ENCODE peak calls at places on chromosomes 16 and 17, in five cellular contexts. One of them, this sample, is unnamed.

GRCh38 chr17:63786117-63786516 is 12.1 kb downstream of the DDX42 start:
- DNase-seq in NCI-H774: no peak
- DNase-seq in AG08395: no peak
- DNase-seq in MV-4-11: no peak
- DNase-seq in stimulated activated CD4-positive, alpha-beta T cell treated with anti-CD3 and anti-CD28 coated beads, Interleukin-2, amount 100 ng/mL, for 48 hours: no peak
- DNase-seq in this sample: no peak

GRCh38 chr17:19757536-19758180 is 9.6 kb upstream of the ALDH3A1 start:
- DNase-seq in MV-4-11: no peak
- DNase-seq in NCI-H774: no peak
- DNase-seq in stimulated activated CD4-positive, alpha-beta T cell treated with anti-CD3 and anti-CD28 coated beads, Interleukin-2, amount 100 ng/mL, for 48 hours: no peak
- DNase-seq in AG08395: no peak
- DNase-seq in this sample: no peak

GRCh38 chr17:67385122-67385988 is 8.3 kb downstream of the PITPNC1 start:
- DNase-seq in AG08395: no peak
- DNase-seq in MV-4-11: no peak
- DNase-seq in NCI-H774: no peak
- DNase-seq in stimulated activated CD4-positive, alpha-beta T cell treated with anti-CD3 and anti-CD28 coated beads, Interleukin-2, amount 100 ng/mL, for 48 hours: no peak
- DNase-seq in this sample: no peak

GRCh38 chr17:7439462-7440112 is at the start of gene FGF11:
- DNase-seq in MV-4-11: no peak
- DNase-seq in NCI-H774: no peak
- DNase-seq in stimulated activated CD4-positive, alpha-beta T cell treated with anti-CD3 and anti-CD28 coated beads, Interleukin-2, amount 100 ng/mL, for 48 hours: no peak
- DNase-seq in AG08395: no peak
- DNase-seq in this sample: no peak

GRCh38 chr17:20926532-20926931 is 116.3 kb downstream of the USP22 start:
- DNase-seq in MV-4-11: no peak
- DNase-seq in AG08395: peak; percentile 12
- DNase-seq in NCI-H774: no peak
- DNase-seq in stimulated activated CD4-positive, alpha-beta T cell treated with anti-CD3 and anti-CD28 coated beads, Interleukin-2, amount 100 ng/mL, for 48 hours: no peak
- DNase-seq in this sample: peak; percentile 24

GRCh38 chr17:56023851-56024250 is 129.4 kb upstream of the ANKFN1 start:
- DNase-seq in NCI-H774: no peak
- DNase-seq in MV-4-11: no peak
- DNase-seq in stimulated activated CD4-positive, alpha-beta T cell treated with anti-CD3 and anti-CD28 coated beads, Interleukin-2, amount 100 ng/mL, for 48 hours: no peak
- DNase-seq in AG08395: no peak
- DNase-seq in this sample: no peak

GRCh38 chr17:78378225-78379133 is at the start of gene PGS1:
- DNase-seq in AG08395: peak; percentile 74
- DNase-seq in stimulated activated CD4-positive, alpha-beta T cell treated with anti-CD3 and anti-CD28 coated beads, Interleukin-2, amount 100 ng/mL, for 48 hours: peak; percentile 79
- DNase-seq in MV-4-11: peak; percentile 56
- DNase-seq in NCI-H774: peak; percentile 90
- DNase-seq in this sample: peak; percentile 71

GRCh38 chr17:82112866-82113390 is 14.9 kb upstream of the FASN start:
- DNase-seq in AG08395: no peak
- DNase-seq in MV-4-11: peak; percentile 34
- DNase-seq in NCI-H774: no peak
- DNase-seq in stimulated activated CD4-positive, alpha-beta T cell treated with anti-CD3 and anti-CD28 coated beads, Interleukin-2, amount 100 ng/mL, for 48 hours: no peak
- DNase-seq in this sample: no peak

GRCh38 chr17:81254955-81255717 is 16.0 kb downstream of the NDUFAF8 start:
- DNase-seq in NCI-H774: no peak
- DNase-seq in stimulated activated CD4-positive, alpha-beta T cell treated with anti-CD3 and anti-CD28 coated beads, Interleukin-2, amount 100 ng/mL, for 48 hours: no peak
- DNase-seq in MV-4-11: peak; percentile 76
- DNase-seq in AG08395: peak; percentile 82
- DNase-seq in this sample: peak; percentile 75

GRCh38 chr16:66649636-66650205 is 45.2 kb downstream of the CMTM3 start:
- DNase-seq in stimulated activated CD4-positive, alpha-beta T cell treated with anti-CD3 and anti-CD28 coated beads, Interleukin-2, amount 100 ng/mL, for 48 hours: no peak
- DNase-seq in NCI-H774: no peak
- DNase-seq in MV-4-11: no peak
- DNase-seq in AG08395: no peak
- DNase-seq in this sample: no peak

GRCh38 chr17:68457168-68457538 is at the start of gene WIPI1:
- DNase-seq in MV-4-11: no peak
- DNase-seq in stimulated activated CD4-positive, alpha-beta T cell treated with anti-CD3 and anti-CD28 coated beads, Interleukin-2, amount 100 ng/mL, for 48 hours: no peak
- DNase-seq in AG08395: peak; percentile 3
- DNase-seq in NCI-H774: no peak
- DNase-seq in this sample: no peak

GRCh38 chr16:10787304-10787703 is 31.3 kb downstream of the TVP23A start:
- DNase-seq in AG08395: no peak
- DNase-seq in MV-4-11: no peak
- DNase-seq in stimulated activated CD4-positive, alpha-beta T cell treated with anti-CD3 and anti-CD28 coated beads, Interleukin-2, amount 100 ng/mL, for 48 hours: no peak
- DNase-seq in NCI-H774: no peak
- DNase-seq in this sample: no peak

GRCh38 chr16:83458612-83459011 is 349.2 kb upstream of the HSBP1 start:
- DNase-seq in MV-4-11: peak; percentile 10
- DNase-seq in AG08395: peak; percentile 58
- DNase-seq in NCI-H774: no peak
- DNase-seq in stimulated activated CD4-positive, alpha-beta T cell treated with anti-CD3 and anti-CD28 coated beads, Interleukin-2, amount 100 ng/mL, for 48 hours: no peak
- DNase-seq in this sample: no peak

GRCh38 chr16:87499189-87499486 is 6.3 kb upstream of the ZCCHC14 start:
- DNase-seq in AG08395: peak; percentile 75
- DNase-seq in stimulated activated CD4-positive, alpha-beta T cell treated with anti-CD3 and anti-CD28 coated beads, Interleukin-2, amount 100 ng/mL, for 48 hours: no peak
- DNase-seq in MV-4-11: no peak
- DNase-seq in NCI-H774: no peak
- DNase-seq in this sample: peak; percentile 50

GRCh38 chr16:64397042-64397441 is 724.8 kb downstream of the CDH11 start:
- DNase-seq in MV-4-11: no peak
- DNase-seq in stimulated activated CD4-positive, alpha-beta T cell treated with anti-CD3 and anti-CD28 coated beads, Interleukin-2, amount 100 ng/mL, for 48 hours: no peak
- DNase-seq in AG08395: no peak
- DNase-seq in NCI-H774: no peak
- DNase-seq in this sample: no peak

GRCh38 chr17:29250666-29251065 is 4.0 kb downstream of the CRYBA1 start:
- DNase-seq in AG08395: peak; percentile 42
- DNase-seq in MV-4-11: no peak
- DNase-seq in NCI-H774: no peak
- DNase-seq in stimulated activated CD4-positive, alpha-beta T cell treated with anti-CD3 and anti-CD28 coated beads, Interleukin-2, amount 100 ng/mL, for 48 hours: no peak
- DNase-seq in this sample: no peak

GRCh38 chr16:50390914-50391700 is 22.3 kb upstream of the BRD7 start:
- DNase-seq in NCI-H774: no peak
- DNase-seq in AG08395: peak; percentile 13
- DNase-seq in MV-4-11: no peak
- DNase-seq in stimulated activated CD4-positive, alpha-beta T cell treated with anti-CD3 and anti-CD28 coated beads, Interleukin-2, amount 100 ng/mL, for 48 hours: no peak
- DNase-seq in this sample: no peak

GRCh38 chr16:17444658-17445057 is 26.1 kb downstream of the XYLT1 start:
- DNase-seq in stimulated activated CD4-positive, alpha-beta T cell treated with anti-CD3 and anti-CD28 coated beads, Interleukin-2, amount 100 ng/mL, for 48 hours: no peak
- DNase-seq in AG08395: no peak
- DNase-seq in MV-4-11: no peak
- DNase-seq in NCI-H774: no peak
- DNase-seq in this sample: no peak

GRCh38 chr16:87132361-87133014 is 184.7 kb downstream of the C16orf95 start:
- DNase-seq in MV-4-11: no peak
- DNase-seq in AG08395: peak; percentile 77
- DNase-seq in stimulated activated CD4-positive, alpha-beta T cell treated with anti-CD3 and anti-CD28 coated beads, Interleukin-2, amount 100 ng/mL, for 48 hours: no peak
- DNase-seq in NCI-H774: no peak
- DNase-seq in this sample: peak; percentile 82

GRCh38 chr17:15403276-15403939 is 62.0 kb upstream of the TEKT3 start:
- DNase-seq in stimulated activated CD4-positive, alpha-beta T cell treated with anti-CD3 and anti-CD28 coated beads, Interleukin-2, amount 100 ng/mL, for 48 hours: no peak
- DNase-seq in AG08395: peak; percentile 37
- DNase-seq in MV-4-11: no peak
- DNase-seq in NCI-H774: no peak
- DNase-seq in this sample: no peak

GRCh38 chr17:75758131-75758905 is 6.7 kb downstream of the GALK1 start:
- DNase-seq in NCI-H774: no peak
- DNase-seq in AG08395: no peak
- DNase-seq in MV-4-11: no peak
- DNase-seq in stimulated activated CD4-positive, alpha-beta T cell treated with anti-CD3 and anti-CD28 coated beads, Interleukin-2, amount 100 ng/mL, for 48 hours: no peak
- DNase-seq in this sample: no peak

GRCh38 chr16:65816556-65816955 is 549.9 kb upstream of the CDH5 start:
- DNase-seq in MV-4-11: no peak
- DNase-seq in stimulated activated CD4-positive, alpha-beta T cell treated with anti-CD3 and anti-CD28 coated beads, Interleukin-2, amount 100 ng/mL, for 48 hours: no peak
- DNase-seq in NCI-H774: no peak
- DNase-seq in AG08395: no peak
- DNase-seq in this sample: no peak

GRCh38 chr17:41710472-41711090 is 1.6 kb upstream of the GAST start:
- DNase-seq in NCI-H774: peak; percentile 90
- DNase-seq in AG08395: peak; percentile 80
- DNase-seq in MV-4-11: peak; percentile 54
- DNase-seq in stimulated activated CD4-positive, alpha-beta T cell treated with anti-CD3 and anti-CD28 coated beads, Interleukin-2, amount 100 ng/mL, for 48 hours: no peak
- DNase-seq in this sample: peak; percentile 40

GRCh38 chr17:65055280-65055707 is 1.2 kb downstream of the GNA13 start:
- DNase-seq in NCI-H774: no peak
- DNase-seq in stimulated activated CD4-positive, alpha-beta T cell treated with anti-CD3 and anti-CD28 coated beads, Interleukin-2, amount 100 ng/mL, for 48 hours: no peak
- DNase-seq in AG08395: no peak
- DNase-seq in MV-4-11: no peak
- DNase-seq in this sample: no peak

GRCh38 chr17:60538726-60539125 is 12.7 kb upstream of the APPBP2 start:
- DNase-seq in MV-4-11: no peak
- DNase-seq in stimulated activated CD4-positive, alpha-beta T cell treated with anti-CD3 and anti-CD28 coated beads, Interleukin-2, amount 100 ng/mL, for 48 hours: no peak
- DNase-seq in AG08395: no peak
- DNase-seq in NCI-H774: no peak
- DNase-seq in this sample: no peak

GRCh38 chr17:21058098-21058893 is 15.5 kb upstream of the USP22 start:
- DNase-seq in AG08395: peak; percentile 53
- DNase-seq in MV-4-11: no peak
- DNase-seq in NCI-H774: no peak
- DNase-seq in stimulated activated CD4-positive, alpha-beta T cell treated with anti-CD3 and anti-CD28 coated beads, Interleukin-2, amount 100 ng/mL, for 48 hours: no peak
- DNase-seq in this sample: no peak

GRCh38 chr17:36506831-36507230 is 20.4 kb downstream of the ZNHIT3 start:
- DNase-seq in MV-4-11: no peak
- DNase-seq in NCI-H774: no peak
- DNase-seq in stimulated activated CD4-positive, alpha-beta T cell treated with anti-CD3 and anti-CD28 coated beads, Interleukin-2, amount 100 ng/mL, for 48 hours: no peak
- DNase-seq in AG08395: no peak
- DNase-seq in this sample: no peak

GRCh38 chr17:51373489-51374194 is 113.3 kb downstream of the UTP18 start:
- DNase-seq in stimulated activated CD4-positive, alpha-beta T cell treated with anti-CD3 and anti-CD28 coated beads, Interleukin-2, amount 100 ng/mL, for 48 hours: no peak
- DNase-seq in MV-4-11: no peak
- DNase-seq in NCI-H774: peak; percentile 30
- DNase-seq in AG08395: no peak
- DNase-seq in this sample: no peak

GRCh38 chr16:48536600-48537200 is 73.3 kb downstream of the N4BP1 start:
- DNase-seq in AG08395: peak; percentile 30
- DNase-seq in stimulated activated CD4-positive, alpha-beta T cell treated with anti-CD3 and anti-CD28 coated beads, Interleukin-2, amount 100 ng/mL, for 48 hours: no peak
- DNase-seq in MV-4-11: no peak
- DNase-seq in NCI-H774: no peak
- DNase-seq in this sample: no peak

GRCh38 chr16:2511128-2511785 is 2.5 kb upstream of the ATP6V0C start:
- DNase-seq in MV-4-11: no peak
- DNase-seq in NCI-H774: no peak
- DNase-seq in stimulated activated CD4-positive, alpha-beta T cell treated with anti-CD3 and anti-CD28 coated beads, Interleukin-2, amount 100 ng/mL, for 48 hours: no peak
- DNase-seq in AG08395: peak; percentile 76
- DNase-seq in this sample: peak; percentile 58

GRCh38 chr16:5072334-5073278 is 963 bp downstream of the ALG1 start:
- DNase-seq in MV-4-11: no peak
- DNase-seq in stimulated activated CD4-positive, alpha-beta T cell treated with anti-CD3 and anti-CD28 coated beads, Interleukin-2, amount 100 ng/mL, for 48 hours: no peak
- DNase-seq in NCI-H774: no peak
- DNase-seq in AG08395: no peak
- DNase-seq in this sample: no peak

GRCh38 chr17:60902399-60902798 is 224.7 kb downstream of the BCAS3 start:
- DNase-seq in AG08395: no peak
- DNase-seq in MV-4-11: no peak
- DNase-seq in NCI-H774: no peak
- DNase-seq in stimulated activated CD4-positive, alpha-beta T cell treated with anti-CD3 and anti-CD28 coated beads, Interleukin-2, amount 100 ng/mL, for 48 hours: no peak
- DNase-seq in this sample: peak; percentile 17

GRCh38 chr17:40463122-40463550 is 19.9 kb downstream of the IGFBP4 start:
- DNase-seq in MV-4-11: no peak
- DNase-seq in AG08395: no peak
- DNase-seq in stimulated activated CD4-positive, alpha-beta T cell treated with anti-CD3 and anti-CD28 coated beads, Interleukin-2, amount 100 ng/mL, for 48 hours: no peak
- DNase-seq in NCI-H774: no peak
- DNase-seq in this sample: peak; percentile 87

GRCh38 chr16:88345031-88345942 is 37.5 kb upstream of the ZNF469 start:
- DNase-seq in AG08395: no peak
- DNase-seq in stimulated activated CD4-positive, alpha-beta T cell treated with anti-CD3 and anti-CD28 coated beads, Interleukin-2, amount 100 ng/mL, for 48 hours: no peak
- DNase-seq in NCI-H774: no peak
- DNase-seq in MV-4-11: no peak
- DNase-seq in this sample: no peak

GRCh38 chr16:57479422-57480126 is 6.7 kb downstream of the DOK4 start:
- DNase-seq in MV-4-11: no peak
- DNase-seq in NCI-H774: no peak
- DNase-seq in stimulated activated CD4-positive, alpha-beta T cell treated with anti-CD3 and anti-CD28 coated beads, Interleukin-2, amount 100 ng/mL, for 48 hours: no peak
- DNase-seq in AG08395: peak; percentile 77
- DNase-seq in this sample: peak; percentile 71

GRCh38 chr16:86899757-86900156 is 321.4 kb downstream of the FOXL1 start:
- DNase-seq in NCI-H774: no peak
- DNase-seq in AG08395: no peak
- DNase-seq in MV-4-11: no peak
- DNase-seq in stimulated activated CD4-positive, alpha-beta T cell treated with anti-CD3 and anti-CD28 coated beads, Interleukin-2, amount 100 ng/mL, for 48 hours: no peak
- DNase-seq in this sample: no peak

GRCh38 chr17:82881900-82882714 is 42.3 kb upstream of the ZNF750 start:
- DNase-seq in AG08395: no peak
- DNase-seq in stimulated activated CD4-positive, alpha-beta T cell treated with anti-CD3 and anti-CD28 coated beads, Interleukin-2, amount 100 ng/mL, for 48 hours: no peak
- DNase-seq in NCI-H774: no peak
- DNase-seq in MV-4-11: no peak
- DNase-seq in this sample: peak; percentile 19

GRCh38 chr17:39527220-39527813 is 66.0 kb downstream of the CDK12 start:
- DNase-seq in stimulated activated CD4-positive, alpha-beta T cell treated with anti-CD3 and anti-CD28 coated beads, Interleukin-2, amount 100 ng/mL, for 48 hours: no peak
- DNase-seq in MV-4-11: peak; percentile 40
- DNase-seq in NCI-H774: no peak
- DNase-seq in AG08395: no peak
- DNase-seq in this sample: no peak

GRCh38 chr17:66200685-66201092 is 8.8 kb upstream of the CEP112 start:
- DNase-seq in AG08395: peak; percentile 58
- DNase-seq in stimulated activated CD4-positive, alpha-beta T cell treated with anti-CD3 and anti-CD28 coated beads, Interleukin-2, amount 100 ng/mL, for 48 hours: peak; percentile 17
- DNase-seq in NCI-H774: peak; percentile 82
- DNase-seq in MV-4-11: peak; percentile 69
- DNase-seq in this sample: peak; percentile 88

This sample was measured in fibroblast of gingiva.